ENCODE peak calls at places on chromosomes 13 and 19, in four cellular contexts. C is activated T-helper 1 cell treated with anti-CD3 and anti-CD28 coated beads, Interleukin-12 subunit alpha, Interleukin-12 subunit beta, Interleukin-2, Interleukin-4 antibody, amounts not matched to agents 30 ng/mL and 10 ng/mL and 1 ng/mL, durations not matched to agents 14 hours and 24 hours and 36 hours; N is activated CD8-positive, alpha-beta memory T cell treated with anti-CD3 and anti-CD28 coated beads for 1 hour; V is NCI-H345. G is an unnamed sample.

GRCh38 chr13:93690139-93690538 is 463.5 kb downstream of the GPC6 start:
- DNase-seq in C (no peak), V (no peak), N (no peak), G (no peak)

GRCh38 chr13:31739226-31739625 is at the start of gene RXFP2:
- DNase-seq in V (no peak), C (no peak), N (no peak), G (no peak)

GRCh38 chr19:46537136-46538097 is 41.8 kb upstream of the PNMA8B start:
- DNase-seq in C (peak), N (peak), V (no peak), G (peak)

GRCh38 chr13:75482070-75482819 is at the start of gene TBC1D4:
- DNase-seq in N (peak), V (peak), C (peak), G (peak)

GRCh38 chr19:3034845-3035541 is 5.9 kb upstream of the TLE2 start:
- DNase-seq in C (peak), V (no peak), N (no peak), G (no peak)

GRCh38 chr13:91347996-91348905 is 764 bp downstream of the MIR17HG start:
- DNase-seq in C (peak), V (no peak), N (peak), G (peak)

GRCh38 chr19:11766597-11767591 is at the start of gene ZNF441:
- DNase-seq in V (peak), N (peak), C (peak), G (peak)

GRCh38 chr13:100673831-100674362 is 698 bp downstream of the TMTC4 start:
- DNase-seq in V (peak), N (no peak), C (peak), G (no peak)

GRCh38 chr13:35768126-35768525 is 291.6 kb upstream of the MAB21L1 start:
- DNase-seq in C (no peak), V (peak), N (no peak), G (no peak)

GRCh38 chr13:98975822-98976261 is 2.0 kb downstream of the DOCK9 start:
- DNase-seq in V (no peak), C (no peak), N (no peak), G (no peak)

GRCh38 chr13:98207411-98207810 is 30.3 kb upstream of the RNF113B start:
- DNase-seq in C (no peak), V (no peak), N (no peak), G (no peak)

GRCh38 chr19:34018546-34018945 is 153.8 kb upstream of the LSM14A start:
- DNase-seq in N (no peak), C (no peak), V (no peak), G (no peak)

GRCh38 chr13:114106991-114107685 is 25.3 kb downstream of the RASA3 start:
- DNase-seq in N (no peak), V (no peak), C (no peak), G (no peak)

GRCh38 chr13:77016241-77016812 is 10.6 kb downstream of the FBXL3 start:
- DNase-seq in C (no peak), V (no peak), N (no peak), G (no peak)

GRCh38 chr19:30719991-30720329 is 347.8 kb downstream of the ZNF536 start:
- DNase-seq in N (no peak), V (no peak), C (no peak), G (no peak)

GRCh38 chr13:24670927-24671326 is 9.3 kb upstream of the ATP12A start:
- DNase-seq in V (no peak), C (no peak), N (no peak), G (no peak)

GRCh38 chr19:8004723-8005513 is 523 bp downstream of the ELAVL1 start:
- DNase-seq in N (no peak), V (peak), C (no peak), G (no peak)

GRCh38 chr19:12837225-12837624 is 1.1 kb upstream of the MAST1 start:
- DNase-seq in V (no peak), C (no peak), N (no peak), G (no peak)

GRCh38 chr13:85665286-85665685 is 133.9 kb downstream of the SLITRK6 start:
- DNase-seq in C (no peak), V (no peak), N (no peak), G (no peak)

GRCh38 chr19:52942371-52943133 is 19.3 kb upstream of the ZNF888 start:
- DNase-seq in N (peak), V (peak), C (peak), G (peak)